ENCODE peak calls at places on chromosome 4, in ten cellular contexts. I is left cardiac atrium; V is substantia nigra; E is immature natural killer cell; D is fibroblast of the aortic adventitia; O is H9; C is stimulated activated CD4-positive, alpha-beta T cell treated with anti-CD3 and anti-CD28 coated beads, Interleukin-15, amount 100 ng/mL, for 1 hour; G is anterior cingulate cortex; Y is sciatic nerve; J is renal cortical epithelial cell. W is an unnamed sample.

GRCh38 chr4:16227462-16227868 is 1.2 kb upstream of the TAPT1 start:
- DNase-seq in I (peak), C (no peak), J (no peak), D (peak), Y (peak), O (no peak), G (peak), E (peak), V (peak), W (no peak)

GRCh38 chr4:129344058-129344457 is 248.1 kb downstream of the C4orf33 start:
- DNase-seq in I (no peak), V (no peak), G (no peak), E (no peak), O (no peak), D (peak), C (no peak), Y (no peak), J (peak), W (no peak)

GRCh38 chr4:41832961-41833360 is 84.4 kb upstream of the PHOX2B start:
- DNase-seq in V (no peak), E (no peak), O (no peak), C (no peak), J (peak), G (no peak), I (no peak), D (no peak), Y (no peak), W (no peak)

GRCh38 chr4:136967069-136967468 is 565.2 kb downstream of the PCDH18 start:
- DNase-seq in Y (no peak), V (no peak), E (no peak), I (no peak), C (no peak), O (no peak), D (no peak), J (no peak), G (no peak), W (no peak)

GRCh38 chr4:2333916-2334644 is 72.2 kb upstream of the MXD4 start:
- DNase-seq in G (no peak), V (no peak), O (peak), C (no peak), D (no peak), I (no peak), E (no peak), J (no peak), Y (no peak), W (no peak)

GRCh38 chr4:7411491-7411890 is 23.2 kb downstream of the PSAPL1 start:
- DNase-seq in Y (no peak), D (no peak), I (no peak), G (no peak), V (no peak), O (no peak), J (no peak), E (no peak), C (no peak), W (no peak)

GRCh38 chr4:88859191-88859812 is 161.7 kb upstream of the NAP1L5 start:
- DNase-seq in J (no peak), Y (no peak), C (no peak), G (no peak), E (no peak), D (no peak), I (no peak), O (no peak), V (no peak), W (no peak)

GRCh38 chr4:17168571-17168970 is 270.1 kb upstream of the LDB2 start:
- DNase-seq in I (no peak), D (peak), V (no peak), O (no peak), Y (no peak), J (peak), G (no peak), C (no peak), E (no peak), W (no peak)

GRCh38 chr4:38166082-38166481 is 205.9 kb downstream of the PTTG2 start:
- DNase-seq in J (no peak), G (no peak), E (no peak), C (no peak), O (no peak), V (no peak), Y (no peak), I (no peak), D (no peak), W (no peak)

GRCh38 chr4:54781771-54782170 is 124.0 kb downstream of the KIT start:
- DNase-seq in C (no peak), D (peak), O (no peak), I (peak), G (no peak), V (no peak), Y (no peak), E (no peak), J (no peak), W (no peak)

GRCh38 chr4:74659576-74660411 is 134.5 kb downstream of the BTC start:
- DNase-seq in I (no peak), Y (no peak), D (peak), J (peak), V (no peak), O (no peak), C (no peak), G (no peak), E (no peak), W (no peak)

GRCh38 chr4:111847256-111848108 is 297.8 kb upstream of the FAM241A start:
- DNase-seq in Y (no peak), O (no peak), V (no peak), D (peak), C (no peak), E (no peak), G (no peak), J (no peak), I (no peak), W (no peak)

GRCh38 chr4:130712038-130712437 is 1616.1 kb downstream of the C4orf33 start:
- DNase-seq in D (no peak), I (no peak), E (no peak), J (peak), G (no peak), O (no peak), C (no peak), V (no peak), Y (no peak), W (no peak)

GRCh38 chr4:186823989-186824388 is 100.3 kb upstream of the FAT1 start:
- DNase-seq in Y (no peak), O (no peak), E (no peak), V (no peak), C (no peak), G (no peak), D (no peak), J (no peak), I (no peak), W (no peak)

GRCh38 chr4:54837576-54838140 is 179.9 kb downstream of the KIT start:
- DNase-seq in E (no peak), I (no peak), D (no peak), V (no peak), O (no peak), G (no peak), J (no peak), C (no peak), Y (no peak), W (no peak)

W was measured in GM12878.